ENCODE peak calls at places on chromosomes 12 and 14, in four cellular contexts. One of them, this sample, is unnamed.

GRCh38 chr12:116759783-116760581 is 21.9 kb downstream of the RNFT2 start:
- DNase-seq in tibial nerve: no peak
- DNase-seq in body of pancreas: peak
- DNase-seq in A549: peak
- DNase-seq in this sample: no peak

GRCh38 chr12:25152055-25152454 is 42.9 kb downstream of the DNAI7 start:
- DNase-seq in tibial nerve: no peak
- DNase-seq in body of pancreas: no peak
- DNase-seq in A549: no peak
- DNase-seq in this sample: no peak

GRCh38 chr14:21528381-21529348 is 2.5 kb upstream of the SALL2 start:
- DNase-seq in tibial nerve: no peak
- DNase-seq in body of pancreas: no peak
- DNase-seq in A549: no peak
- DNase-seq in this sample: no peak

GRCh38 chr12:49582840-49583239 is 14.9 kb upstream of the MCRS1 start:
- DNase-seq in tibial nerve: no peak
- DNase-seq in body of pancreas: no peak
- DNase-seq in A549: no peak
- DNase-seq in this sample: no peak

GRCh38 chr14:57046175-57046574 is 222.5 kb downstream of the EXOC5 start:
- DNase-seq in tibial nerve: no peak
- DNase-seq in body of pancreas: no peak
- DNase-seq in A549: no peak
- DNase-seq in this sample: no peak

GRCh38 chr14:82003418-82003817 is 469.8 kb upstream of the SEL1L start:
- DNase-seq in tibial nerve: no peak
- DNase-seq in body of pancreas: no peak
- DNase-seq in A549: no peak
- DNase-seq in this sample: no peak

GRCh38 chr14:105091335-105092123 is 26.3 kb upstream of the GPR132 start:
- DNase-seq in tibial nerve: no peak
- DNase-seq in body of pancreas: peak
- DNase-seq in A549: peak
- DNase-seq in this sample: peak

GRCh38 chr12:78120866-78121590 is 290.3 kb downstream of the NAV3 start:
- DNase-seq in tibial nerve: peak
- DNase-seq in body of pancreas: peak
- DNase-seq in A549: peak
- DNase-seq in this sample: no peak

GRCh38 chr14:101196795-101197590 is 293.5 kb upstream of the RTL1 start:
- DNase-seq in tibial nerve: peak
- DNase-seq in body of pancreas: no peak
- DNase-seq in A549: no peak
- DNase-seq in this sample: peak

GRCh38 chr12:128259556-128260070 is 7.4 kb upstream of the TMEM132C start:
- DNase-seq in tibial nerve: peak
- DNase-seq in body of pancreas: peak
- DNase-seq in A549: peak
- DNase-seq in this sample: no peak

GRCh38 chr12:3622021-3622731 is 130.7 kb downstream of the CRACR2A start:
- DNase-seq in tibial nerve: no peak
- DNase-seq in body of pancreas: no peak
- DNase-seq in A549: no peak
- DNase-seq in this sample: no peak

GRCh38 chr14:100603341-100604125 is 16.3 kb upstream of the BEGAIN start:
- DNase-seq in tibial nerve: no peak
- DNase-seq in body of pancreas: no peak
- DNase-seq in A549: no peak
- DNase-seq in this sample: no peak

GRCh38 chr12:92601680-92602079 is 101.1 kb upstream of the PLEKHG7 start:
- DNase-seq in tibial nerve: no peak
- DNase-seq in body of pancreas: no peak
- DNase-seq in A549: no peak
- DNase-seq in this sample: no peak

GRCh38 chr12:23399402-23399933 is 550.0 kb downstream of the SOX5 start:
- DNase-seq in tibial nerve: no peak
- DNase-seq in body of pancreas: no peak
- DNase-seq in A549: no peak
- DNase-seq in this sample: no peak

GRCh38 chr12:46386877-46387629 is 14.5 kb upstream of the SLC38A2 start:
- DNase-seq in tibial nerve: no peak
- DNase-seq in body of pancreas: no peak
- DNase-seq in A549: peak
- DNase-seq in this sample: no peak

GRCh38 chr12:2451025-2451424 is 343.7 kb upstream of the FKBP4 start:
- DNase-seq in tibial nerve: no peak
- DNase-seq in body of pancreas: no peak
- DNase-seq in A549: no peak
- DNase-seq in this sample: no peak

GRCh38 chr12:123056053-123056452 is 75.6 kb downstream of the ARL6IP4 start:
- DNase-seq in tibial nerve: no peak
- DNase-seq in body of pancreas: no peak
- DNase-seq in A549: peak
- DNase-seq in this sample: no peak

GRCh38 chr12:123056709-123057108 is 76.2 kb downstream of the ARL6IP4 start:
- DNase-seq in tibial nerve: no peak
- DNase-seq in body of pancreas: no peak
- DNase-seq in A549: no peak
- DNase-seq in this sample: no peak

GRCh38 chr12:123054371-123054770 is 73.9 kb downstream of the ARL6IP4 start:
- DNase-seq in tibial nerve: no peak
- DNase-seq in body of pancreas: no peak
- DNase-seq in A549: no peak
- DNase-seq in this sample: no peak

GRCh38 chr12:123057505-123058265 is 77.2 kb downstream of the ARL6IP4 start:
- DNase-seq in tibial nerve: no peak
- DNase-seq in body of pancreas: no peak
- DNase-seq in A549: no peak
- DNase-seq in this sample: peak

DNA sequence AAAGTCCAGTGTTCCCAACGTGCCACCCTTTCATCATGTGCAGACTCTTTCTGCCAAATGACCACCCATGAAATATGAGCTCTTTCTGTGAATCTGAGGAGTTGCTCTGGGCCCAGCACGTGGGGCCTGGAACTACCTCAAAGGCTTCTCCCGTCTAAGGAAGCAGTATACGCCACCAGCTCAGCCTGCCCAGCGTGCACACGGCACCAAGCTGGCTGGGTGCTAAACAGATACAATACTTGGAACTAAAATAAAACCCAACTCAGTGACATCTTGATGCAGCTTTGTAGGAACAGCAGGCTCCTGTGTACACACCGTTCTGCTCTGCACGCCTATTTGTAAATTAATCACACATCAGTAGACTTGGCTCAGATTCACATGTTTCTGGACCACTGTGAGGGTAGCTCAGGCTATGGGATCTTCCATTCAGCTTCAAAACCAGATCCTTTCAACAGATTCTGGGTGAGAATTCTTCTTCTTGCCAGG is 74.8 kb downstream of the ARL6IP4 start:
- DNase-seq in tibial nerve: no peak
- DNase-seq in body of pancreas: no peak
- DNase-seq in A549: no peak
- DNase-seq in this sample: no peak
- TF ChIP-seq POLR2A in tibial nerve: no peak
- TF ChIP-seq POLR2A in body of pancreas: no peak
- TF ChIP-seq POLR2A in A549: no peak
- TF ChIP-seq POLR2A in this sample: no peak

DNA sequence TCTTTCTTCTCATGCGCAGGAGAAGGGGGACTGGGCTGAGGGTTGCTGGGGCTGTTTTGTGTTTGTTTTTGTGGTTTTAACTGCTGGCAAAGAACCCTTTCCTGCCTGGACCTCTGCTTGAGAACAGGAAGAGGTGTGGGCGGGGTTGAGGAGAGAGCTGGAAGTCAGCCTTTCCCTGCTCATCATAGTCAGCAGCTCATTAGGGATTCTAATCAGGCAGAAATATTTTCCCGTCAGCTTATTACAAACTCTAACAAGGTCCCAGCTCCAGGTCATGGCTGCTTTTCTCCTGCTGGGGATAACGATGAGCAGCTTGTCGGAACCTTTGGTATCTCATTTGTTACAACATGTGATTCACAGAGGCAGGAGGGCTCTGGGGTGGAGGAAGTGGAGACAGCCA is 184.9 kb upstream of the NRXN3 start:
- DNase-seq in tibial nerve: no peak
- DNase-seq in body of pancreas: no peak
- DNase-seq in A549: no peak
- DNase-seq in this sample: no peak
- H3K4me3 ChIP-seq in tibial nerve: no peak
- H3K4me3 ChIP-seq in body of pancreas: no peak
- H3K4me3 ChIP-seq in A549: no peak
- H3K4me3 ChIP-seq in this sample: no peak

DNA sequence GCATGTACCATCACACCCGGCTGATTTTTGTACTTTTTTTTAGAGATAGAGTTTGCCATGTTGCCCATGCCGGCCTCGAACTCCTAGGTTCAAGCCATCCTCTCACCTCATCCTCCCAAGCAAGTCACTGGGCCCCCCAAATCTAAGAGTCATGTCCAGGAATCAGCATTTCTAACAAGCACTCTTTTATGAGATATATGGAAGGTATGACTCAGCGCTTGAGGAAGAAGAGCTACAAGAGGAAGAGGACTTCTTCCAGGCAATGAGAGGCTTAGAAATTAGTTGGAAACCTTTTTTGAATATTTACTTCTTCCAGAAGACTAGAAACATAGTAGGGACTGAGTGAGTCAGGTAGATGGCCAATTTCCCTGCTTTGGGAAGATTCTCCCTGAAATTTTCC is 114.5 kb downstream of the HMGA2 start:
- DNase-seq in tibial nerve: no peak
- DNase-seq in body of pancreas: no peak
- DNase-seq in A549: no peak
- DNase-seq in this sample: no peak
- H3K27ac ChIP-seq in tibial nerve: no peak
- H3K27ac ChIP-seq in body of pancreas: no peak
- H3K27ac ChIP-seq in A549: no peak
- H3K27ac ChIP-seq in this sample: no peak

GRCh38 chr14:24340606-24341005 is 815 bp upstream of the RIPK3 start:
- DNase-seq in tibial nerve: no peak
- DNase-seq in body of pancreas: no peak
- DNase-seq in A549: no peak
- DNase-seq in this sample: no peak

GRCh38 chr14:24338843-24339242 is 948 bp downstream of the RIPK3 start:
- DNase-seq in tibial nerve: no peak
- DNase-seq in body of pancreas: no peak
- DNase-seq in A549: no peak
- DNase-seq in this sample: no peak

GRCh38 chr14:24337824-24338175 is 2.0 kb downstream of the RIPK3 start:
- DNase-seq in tibial nerve: no peak
- DNase-seq in body of pancreas: no peak
- DNase-seq in A549: no peak
- DNase-seq in this sample: peak

GRCh38 chr14:24337144-24337823 is 2.4 kb upstream of the ADCY4 start:
- DNase-seq in tibial nerve: no peak
- DNase-seq in body of pancreas: no peak
- DNase-seq in A549: no peak
- DNase-seq in this sample: no peak

DNA sequence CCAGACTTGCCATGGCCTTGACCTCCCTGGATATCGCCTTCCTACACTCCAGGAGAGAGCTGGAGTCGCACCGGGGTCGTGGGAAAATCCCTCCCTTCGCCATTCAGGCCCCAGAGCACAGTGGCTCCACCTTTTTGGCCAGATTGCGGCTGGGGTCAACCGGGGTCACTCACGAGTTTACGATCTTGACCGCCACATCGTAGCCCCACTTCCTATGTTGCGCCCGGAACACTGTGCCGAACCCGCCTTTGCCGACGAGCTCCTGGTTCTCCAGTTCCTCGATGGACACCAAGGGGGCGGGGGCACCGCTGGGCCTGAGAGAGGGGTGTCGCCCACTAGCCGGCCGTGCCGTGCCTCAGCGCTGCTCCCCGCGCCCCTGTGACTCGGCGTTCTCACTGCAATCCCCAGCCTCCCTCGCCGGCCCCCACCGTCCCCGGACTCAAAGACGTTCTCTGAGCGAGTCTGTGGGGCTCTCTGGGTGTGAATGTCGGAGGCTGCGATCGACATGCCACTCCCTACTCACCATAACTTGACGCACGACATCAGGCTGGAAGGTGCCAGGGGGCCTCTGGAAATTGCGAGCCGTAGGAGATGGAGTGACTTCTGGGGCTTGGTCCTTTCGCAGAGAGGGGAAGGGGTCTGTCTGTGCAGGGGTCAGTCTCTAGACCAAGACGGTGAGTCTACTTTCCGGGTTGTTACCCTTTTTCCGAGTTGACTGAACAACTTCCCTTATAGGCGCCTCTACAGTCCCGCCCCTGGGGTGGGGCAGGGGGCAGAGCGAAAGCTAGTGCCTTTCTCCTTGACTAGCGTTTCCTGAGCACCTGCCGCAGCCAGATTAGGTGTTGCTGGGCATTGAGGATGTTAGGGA is at the start of gene RIPK3:
- DNase-seq in tibial nerve: no peak
- DNase-seq in body of pancreas: peak
- DNase-seq in A549: no peak
- DNase-seq in this sample: peak
- TF ChIP-seq POLR2A in tibial nerve: no peak
- TF ChIP-seq POLR2A in body of pancreas: no peak
- TF ChIP-seq POLR2A in A549: no peak
- TF ChIP-seq POLR2A in this sample: no peak

GRCh38 chr14:54771411-54772027 is 131.1 kb downstream of the GCH1 start:
- DNase-seq in tibial nerve: no peak
- DNase-seq in body of pancreas: no peak
- DNase-seq in A549: no peak
- DNase-seq in this sample: no peak
- H3K4me3 ChIP-seq in tibial nerve: no peak
- H3K4me3 ChIP-seq in body of pancreas: no peak
- H3K4me3 ChIP-seq in A549: no peak
- H3K4me3 ChIP-seq in this sample: no peak

GRCh38 chr12:110913119-110914056 is 7.0 kb downstream of the MYL2 start:
- DNase-seq in tibial nerve: no peak
- DNase-seq in body of pancreas: no peak
- DNase-seq in A549: no peak
- DNase-seq in this sample: no peak
- H3K27ac ChIP-seq in tibial nerve: no peak
- H3K27ac ChIP-seq in body of pancreas: no peak
- H3K27ac ChIP-seq in A549: no peak
- H3K27ac ChIP-seq in this sample: no peak

DNA sequence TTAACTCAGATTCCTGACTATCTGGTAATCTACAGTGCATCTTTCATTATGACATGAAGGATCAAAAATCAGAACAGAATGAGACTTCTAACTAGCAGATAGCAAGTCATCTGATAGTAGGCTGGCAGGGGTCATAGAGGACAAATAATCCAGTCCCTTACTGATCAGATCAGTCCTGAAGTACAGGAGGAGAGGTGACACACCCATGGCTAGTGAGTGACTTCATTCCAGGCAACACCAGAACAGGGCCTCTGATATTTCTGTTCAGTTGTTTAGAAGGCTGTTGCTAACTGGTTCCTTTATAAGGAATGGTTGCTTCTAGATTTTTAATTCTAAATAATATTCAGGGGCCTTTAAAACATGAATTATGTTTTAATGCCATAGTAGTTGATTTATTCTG is 222.1 kb downstream of the NTF3 start:
- DNase-seq in tibial nerve: no peak
- DNase-seq in body of pancreas: no peak
- DNase-seq in A549: no peak
- DNase-seq in this sample: no peak
- TF ChIP-seq POLR2A in tibial nerve: no peak
- TF ChIP-seq POLR2A in body of pancreas: no peak
- TF ChIP-seq POLR2A in A549: no peak
- TF ChIP-seq POLR2A in this sample: no peak